ENCODE peak calls at places on chromosomes 7 and 10, in six cellular contexts. L is AG04450, F is WTC11, N is A549, E is endothelial cell, B is astrocyte. Q is an unnamed sample.

GRCh38 chr10:116809528-116810500 is 39.5 kb upstream of the ENO4 start:
- DNase-seq in L (no peak), F (peak), N (peak), E (peak), B (no peak), Q (no peak)

GRCh38 chr7:121521681-121522405 is 125.7 kb upstream of the FAM3C start:
- DNase-seq in L (no peak), F (no peak), N (no peak), E (no peak), B (no peak), Q (no peak)

GRCh38 chr7:55534262-55534915 is 37.9 kb downstream of the VOPP1 start:
- DNase-seq in L (no peak), F (no peak), N (no peak), E (no peak), B (peak), Q (no peak)

GRCh38 chr10:18202600-18203150 is 62.5 kb downstream of the CACNB2 start:
- DNase-seq in L (no peak), F (no peak), N (no peak), E (no peak), B (no peak), Q (no peak)

GRCh38 chr10:133262696-133263095 is 14.0 kb downstream of the ADAM8 start:
- DNase-seq in L (no peak), F (no peak), N (no peak), E (no peak), B (no peak), Q (no peak)

GRCh38 chr10:108204528-108205313 is 1040.2 kb upstream of the SORCS1 start:
- DNase-seq in L (no peak), F (peak), N (no peak), E (peak), B (no peak), Q (no peak)

GRCh38 chr7:74051629-74052410 is 23.8 kb downstream of the ELN start:
- DNase-seq in L (no peak), F (peak), N (peak), E (peak), B (no peak), Q (no peak)

GRCh38 chr10:45238896-45239295 is 76.5 kb downstream of the OR13A1 start:
- DNase-seq in L (no peak), F (no peak), N (no peak), E (no peak), B (no peak), Q (no peak)

GRCh38 chr7:44814956-44815355 is 18.5 kb downstream of the PPIA start:
- DNase-seq in L (no peak), F (no peak), N (no peak), E (no peak), B (no peak), Q (no peak)

GRCh38 chr10:129963076-129963830 is 821 bp downstream of the EBF3 start:
- DNase-seq in L (no peak), F (peak), N (no peak), E (peak), B (peak), Q (no peak)

GRCh38 chr10:72257051-72257892 is 16.5 kb upstream of the DDIT4 start:
- DNase-seq in L (no peak), F (no peak), N (no peak), E (no peak), B (no peak), Q (no peak)

GRCh38 chr10:80392250-80392649 is 16.1 kb upstream of the PRXL2A start:
- DNase-seq in L (no peak), F (no peak), N (no peak), E (no peak), B (no peak), Q (no peak)

GRCh38 chr7:45105588-45106188 is 5.8 kb downstream of the TBRG4 start:
- DNase-seq in L (no peak), F (no peak), N (no peak), E (no peak), B (no peak), Q (no peak)

GRCh38 chr7:134755422-134756022 is 23.9 kb upstream of the CALD1 start:
- DNase-seq in L (no peak), F (no peak), N (no peak), E (peak), B (no peak), Q (no peak)

GRCh38 chr7:128437426-128438332 is 18.0 kb upstream of the HILPDA start:
- DNase-seq in L (no peak), F (no peak), N (no peak), E (no peak), B (no peak), Q (no peak)

GRCh38 chr7:94190599-94191061 is 186.5 kb upstream of the BET1 start:
- DNase-seq in L (peak), F (no peak), N (no peak), E (no peak), B (peak), Q (peak)

GRCh38 chr7:151665363-151665762 is 145.7 kb upstream of the RHEB start:
- DNase-seq in L (peak), F (no peak), N (no peak), E (no peak), B (peak), Q (no peak)

GRCh38 chr7:150955519-150956394 is 22.4 kb downstream of the KCNH2 start:
- DNase-seq in L (no peak), F (peak), N (no peak), E (no peak), B (peak), Q (no peak)

GRCh38 chr10:118161434-118161833 is 114.7 kb upstream of the RAB11FIP2 start:
- DNase-seq in L (no peak), F (no peak), N (no peak), E (no peak), B (no peak), Q (no peak)

GRCh38 chr10:3132036-3133025 is 40.3 kb downstream of the PITRM1 start:
- DNase-seq in L (no peak), F (no peak), N (no peak), E (no peak), B (no peak), Q (no peak)

GRCh38 chr10:97270523-97271154 is 21.8 kb downstream of the ARHGAP19 start:
- DNase-seq in L (peak), F (no peak), N (no peak), E (peak), B (peak), Q (no peak)

GRCh38 chr10:100447648-100448047 is 15.2 kb upstream of the WNT8B start:
- DNase-seq in L (no peak), F (no peak), N (no peak), E (no peak), B (no peak), Q (no peak)

GRCh38 chr7:107718456-107719193 is 25.3 kb upstream of the CBLL1 start:
- DNase-seq in L (no peak), F (no peak), N (no peak), E (no peak), B (no peak), Q (no peak)

GRCh38 chr10:112912441-112912911 is 37.6 kb upstream of the TCF7L2 start:
- DNase-seq in L (no peak), F (no peak), N (no peak), E (no peak), B (no peak), Q (no peak)

GRCh38 chr10:86178401-86179142 is 188.0 kb downstream of the GRID1 start:
- DNase-seq in L (no peak), F (peak), N (peak), E (peak), B (no peak), Q (no peak)

GRCh38 chr7:106285801-106286492 is 1.2 kb upstream of the NAMPT start:
- DNase-seq in L (no peak), F (no peak), N (no peak), E (no peak), B (peak), Q (no peak)

GRCh38 chr7:520503-521161 is 986 bp upstream of the PDGFA start:
- DNase-seq in L (no peak), F (peak), N (no peak), E (no peak), B (no peak), Q (no peak)

GRCh38 chr7:121366852-121367431 is 29.2 kb downstream of the FAM3C start:
- DNase-seq in L (peak), F (no peak), N (peak), E (peak), B (no peak), Q (no peak)

GRCh38 chr7:56046728-56047445 is 4.4 kb downstream of the PSPH start:
- DNase-seq in L (peak), F (no peak), N (no peak), E (no peak), B (peak), Q (peak)

GRCh38 chr10:118342638-118343020 is 505 bp upstream of the FAM204A start:
- DNase-seq in L (no peak), F (no peak), N (no peak), E (no peak), B (no peak), Q (no peak)

GRCh38 chr10:70733051-70733450 is 52.1 kb downstream of the TBATA start:
- DNase-seq in L (no peak), F (no peak), N (no peak), E (no peak), B (no peak), Q (peak)

GRCh38 chr7:115676080-115676479 is 354.5 kb downstream of the TFEC start:
- DNase-seq in L (peak), F (no peak), N (no peak), E (peak), B (peak), Q (no peak)

GRCh38 chr7:49398730-49399129 is 374.7 kb upstream of the VWC2 start:
- DNase-seq in L (no peak), F (no peak), N (no peak), E (no peak), B (peak), Q (no peak)

GRCh38 chr10:62502995-62503613 is 128.9 kb downstream of the ZNF365 start:
- DNase-seq in L (no peak), F (no peak), N (no peak), E (no peak), B (no peak), Q (no peak)

GRCh38 chr7:109752068-109752467 is 1182.4 kb downstream of the DNAJB9 start:
- DNase-seq in L (no peak), F (no peak), N (no peak), E (no peak), B (no peak), Q (no peak)

GRCh38 chr7:20542594-20542993 is 72.9 kb upstream of the ABCB5 start:
- DNase-seq in L (no peak), F (no peak), N (no peak), E (no peak), B (peak), Q (no peak)

GRCh38 chr7:20535541-20535940 is 79.9 kb upstream of the ABCB5 start:
- DNase-seq in L (no peak), F (no peak), N (no peak), E (no peak), B (no peak), Q (no peak)

GRCh38 chr7:20541615-20542349 is 73.7 kb upstream of the ABCB5 start:
- DNase-seq in L (no peak), F (no peak), N (no peak), E (no peak), B (no peak), Q (no peak)

GRCh38 chr7:20543565-20543964 is 71.9 kb upstream of the ABCB5 start:
- DNase-seq in L (no peak), F (no peak), N (no peak), E (no peak), B (no peak), Q (no peak)

GRCh38 chr7:20539201-20539600 is 76.3 kb upstream of the ABCB5 start:
- DNase-seq in L (no peak), F (no peak), N (peak), E (no peak), B (no peak), Q (no peak)
- TF ChIP-seq CTCF in L (no peak), F (peak), N (no peak), E (no peak), B (peak), Q (no peak)

DNA sequence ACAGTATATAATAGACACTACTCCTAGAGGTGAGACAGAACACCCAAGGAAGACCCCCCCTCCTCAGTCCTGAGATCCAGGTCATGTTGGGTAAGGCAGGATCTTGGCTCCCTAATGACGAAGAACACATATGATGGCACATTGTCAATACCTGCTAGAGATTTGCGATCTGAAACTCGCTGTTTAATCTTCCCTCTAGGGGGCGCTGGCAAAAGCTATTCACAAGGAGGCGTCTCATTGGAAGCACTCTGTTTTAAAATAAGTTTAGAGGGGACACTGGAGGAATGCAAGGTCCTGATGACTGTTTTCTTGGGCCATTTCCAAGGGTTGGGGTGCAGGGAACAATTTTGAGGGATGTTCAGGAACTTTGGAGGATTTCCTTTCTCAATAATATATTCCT is 1013.7 kb upstream of the MBL2 start:
- DNase-seq in L (no peak), F (peak), N (no peak), E (peak), B (no peak), Q (no peak)
- TF ChIP-seq CTCF in L (no peak), F (peak), N (no peak), E (peak), B (no peak), Q (no peak)

GRCh38 chr10:47299989-47300931 is at the start of gene GDF10:
- DNase-seq in L (no peak), F (peak), N (no peak), E (peak), B (no peak), Q (no peak)
- TF ChIP-seq CTCF in L (no peak), F (no peak), N (no peak), E (no peak), B (no peak), Q (no peak)

GRCh38 chr7:2005746-2006145 is 227.0 kb downstream of the MAD1L1 start:
- DNase-seq in L (no peak), F (peak), N (no peak), E (no peak), B (no peak), Q (no peak)

GRCh38 chr7:2003451-2003930 is 229.3 kb downstream of the MAD1L1 start:
- DNase-seq in L (no peak), F (peak), N (no peak), E (no peak), B (no peak), Q (no peak)

GRCh38 chr7:2006231-2006771 is 226.4 kb downstream of the MAD1L1 start:
- DNase-seq in L (no peak), F (peak), N (no peak), E (no peak), B (no peak), Q (no peak)

GRCh38 chr7:2003931-2004812 is 228.6 kb downstream of the MAD1L1 start:
- DNase-seq in L (no peak), F (peak), N (no peak), E (no peak), B (no peak), Q (no peak)

DNA sequence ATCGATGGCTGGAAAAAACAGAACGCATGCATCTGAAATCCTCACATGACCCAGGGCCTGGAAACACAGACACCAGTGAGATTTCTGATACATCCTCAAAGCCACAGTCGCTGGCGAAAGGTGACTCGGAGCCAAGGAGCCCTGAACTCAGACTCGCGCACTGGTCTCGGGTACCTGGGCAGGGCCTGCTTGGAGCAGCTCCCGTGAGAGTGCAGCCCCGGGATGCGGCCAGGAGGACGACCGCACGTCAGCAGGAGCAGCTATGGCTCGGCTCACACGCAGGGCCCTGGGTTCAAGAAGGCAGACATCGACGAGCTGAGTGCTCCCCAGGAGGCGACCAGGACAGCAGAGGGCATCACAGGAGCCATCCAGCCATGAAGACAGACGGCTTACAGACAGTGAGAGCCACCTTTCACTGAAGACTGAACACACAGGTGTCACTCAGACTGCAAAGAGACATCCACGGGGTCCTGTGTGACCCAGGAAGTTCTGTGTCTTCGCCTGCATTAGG is 227.8 kb downstream of the MAD1L1 start:
- DNase-seq in L (no peak), F (peak), N (no peak), E (no peak), B (no peak), Q (no peak)
- TF ChIP-seq CTCF in L (no peak), F (no peak), N (no peak), E (no peak), B (no peak), Q (no peak)